ENCODE peak calls at places on chromosomes 16 and 17, in four cellular contexts. One of them, this sample, is unnamed.

GRCh38 chr17:63039899-63040602 is 74.0 kb downstream of the TANC2 start:
- DNase-seq in neural progenitor cell: no peak
- DNase-seq in SK-N-SH: no peak
- DNase-seq in mammary epithelial cell: peak; percentile 50
- DNase-seq in this sample: peak; percentile 80

GRCh38 chr17:76390003-76390421 is 5.6 kb downstream of the SPHK1 start:
- DNase-seq in neural progenitor cell: no peak
- DNase-seq in SK-N-SH: no peak
- DNase-seq in mammary epithelial cell: no peak
- DNase-seq in this sample: peak; percentile 71

GRCh38 chr17:74882517-74883240 is 9.9 kb upstream of the FDXR start:
- DNase-seq in neural progenitor cell: peak; percentile 22
- DNase-seq in SK-N-SH: no peak
- DNase-seq in mammary epithelial cell: no peak
- DNase-seq in this sample: peak; percentile 58

GRCh38 chr16:31694461-31694860 is 166.8 kb downstream of the AHSP start:
- DNase-seq in neural progenitor cell: no peak
- DNase-seq in SK-N-SH: no peak
- DNase-seq in mammary epithelial cell: no peak
- DNase-seq in this sample: no peak

GRCh38 chr16:1765826-1766225 is 5.5 kb downstream of the NME3 start:
- DNase-seq in neural progenitor cell: no peak
- DNase-seq in SK-N-SH: no peak
- DNase-seq in mammary epithelial cell: no peak
- DNase-seq in this sample: no peak

GRCh38 chr17:20156196-20157077 is 147.3 kb downstream of the SPECC1 start:
- DNase-seq in neural progenitor cell: peak; percentile 80
- DNase-seq in SK-N-SH: peak; percentile 76
- DNase-seq in mammary epithelial cell: peak; percentile 86
- DNase-seq in this sample: peak; percentile 91

GRCh38 chr17:75854111-75854748 is 905 bp downstream of the WBP2 start:
- DNase-seq in neural progenitor cell: peak; percentile 32
- DNase-seq in SK-N-SH: no peak
- DNase-seq in mammary epithelial cell: peak; percentile 81
- DNase-seq in this sample: peak; percentile 94

GRCh38 chr17:45316271-45317112 is at the start of gene MAP3K14:
- DNase-seq in neural progenitor cell: peak; percentile 89
- DNase-seq in SK-N-SH: peak; percentile 87
- DNase-seq in mammary epithelial cell: peak; percentile 60
- DNase-seq in this sample: peak; percentile 87

GRCh38 chr16:86722970-86723369 is 144.6 kb downstream of the FOXL1 start:
- DNase-seq in neural progenitor cell: no peak
- DNase-seq in SK-N-SH: no peak
- DNase-seq in mammary epithelial cell: peak; percentile 17
- DNase-seq in this sample: no peak

GRCh38 chr17:17001874-17002520 is 30.1 kb upstream of the TNFRSF13B start:
- DNase-seq in neural progenitor cell: peak; percentile 90
- DNase-seq in SK-N-SH: peak; percentile 92
- DNase-seq in mammary epithelial cell: peak; percentile 55
- DNase-seq in this sample: peak; percentile 97

GRCh38 chr16:1171854-1172428 is 19.0 kb downstream of the CACNA1H start:
- DNase-seq in neural progenitor cell: no peak
- DNase-seq in SK-N-SH: no peak
- DNase-seq in mammary epithelial cell: no peak
- DNase-seq in this sample: no peak

GRCh38 chr16:87297918-87298631 is 19.1 kb downstream of the C16orf95 start:
- DNase-seq in neural progenitor cell: peak; percentile 85
- DNase-seq in SK-N-SH: peak; percentile 73
- DNase-seq in mammary epithelial cell: no peak
- DNase-seq in this sample: peak; percentile 93

GRCh38 chr16:25235991-25236390 is 19.2 kb downstream of the AQP8 start:
- DNase-seq in neural progenitor cell: no peak
- DNase-seq in SK-N-SH: no peak
- DNase-seq in mammary epithelial cell: no peak
- DNase-seq in this sample: no peak

GRCh38 chr17:73293480-73293911 is 18.3 kb downstream of the CDC42EP4 start:
- DNase-seq in neural progenitor cell: no peak
- DNase-seq in SK-N-SH: peak; percentile 22
- DNase-seq in mammary epithelial cell: peak; percentile 91
- DNase-seq in this sample: peak; percentile 88

GRCh38 chr17:15384142-15384803 is 42.9 kb upstream of the TEKT3 start:
- DNase-seq in neural progenitor cell: no peak
- DNase-seq in SK-N-SH: no peak
- DNase-seq in mammary epithelial cell: no peak
- DNase-seq in this sample: no peak

GRCh38 chr17:50261051-50261915 is 13.0 kb upstream of the TMEM92 start:
- DNase-seq in neural progenitor cell: no peak
- DNase-seq in SK-N-SH: peak; percentile 29
- DNase-seq in mammary epithelial cell: no peak
- DNase-seq in this sample: peak; percentile 65

GRCh38 chr17:20225162-20226115 is 216.3 kb downstream of the SPECC1 start:
- DNase-seq in neural progenitor cell: no peak
- DNase-seq in SK-N-SH: peak; percentile 14
- DNase-seq in mammary epithelial cell: no peak
- DNase-seq in this sample: no peak

GRCh38 chr17:67431210-67432015 is 54.3 kb downstream of the PITPNC1 start:
- DNase-seq in neural progenitor cell: no peak
- DNase-seq in SK-N-SH: no peak
- DNase-seq in mammary epithelial cell: peak; percentile 92
- DNase-seq in this sample: peak; percentile 94

GRCh38 chr16:4385066-4385788 is 13.6 kb downstream of the VASN start:
- DNase-seq in neural progenitor cell: no peak
- DNase-seq in SK-N-SH: peak; percentile 64
- DNase-seq in mammary epithelial cell: no peak
- DNase-seq in this sample: no peak

GRCh38 chr17:4940625-4941021 is 555 bp downstream of the RNF167 start:
- DNase-seq in neural progenitor cell: no peak
- DNase-seq in SK-N-SH: no peak
- DNase-seq in mammary epithelial cell: no peak
- DNase-seq in this sample: peak; percentile 91

GRCh38 chr16:11034005-11034404 is 89.6 kb downstream of the CLEC16A start:
- DNase-seq in neural progenitor cell: no peak
- DNase-seq in SK-N-SH: no peak
- DNase-seq in mammary epithelial cell: peak; percentile 30
- DNase-seq in this sample: no peak

GRCh38 chr17:32127156-32127897 is 15.0 kb upstream of the RHOT1 start:
- DNase-seq in neural progenitor cell: peak; percentile 52
- DNase-seq in SK-N-SH: peak; percentile 80
- DNase-seq in mammary epithelial cell: peak; percentile 86
- DNase-seq in this sample: peak; percentile 91

GRCh38 chr16:85668676-85669424 is 19.9 kb downstream of the GINS2 start:
- DNase-seq in neural progenitor cell: no peak
- DNase-seq in SK-N-SH: no peak
- DNase-seq in mammary epithelial cell: no peak
- DNase-seq in this sample: peak; percentile 58

GRCh38 chr17:82231562-82232321 is 2.9 kb downstream of the SLC16A3 start:
- DNase-seq in neural progenitor cell: peak; percentile 76
- DNase-seq in SK-N-SH: no peak
- DNase-seq in mammary epithelial cell: no peak
- DNase-seq in this sample: peak; percentile 95

GRCh38 chr17:72421128-72422092 is 300.6 kb downstream of the SOX9 start:
- DNase-seq in neural progenitor cell: no peak
- DNase-seq in SK-N-SH: no peak
- DNase-seq in mammary epithelial cell: peak; percentile 98
- DNase-seq in this sample: peak; percentile 93

GRCh38 chr16:57044931-57045693 is 47.3 kb upstream of the CPNE2 start:
- DNase-seq in neural progenitor cell: no peak
- DNase-seq in SK-N-SH: no peak
- DNase-seq in mammary epithelial cell: no peak
- DNase-seq in this sample: no peak

GRCh38 chr17:45127583-45128300 is 4.6 kb downstream of the PLCD3 start:
- DNase-seq in neural progenitor cell: peak; percentile 51
- DNase-seq in SK-N-SH: no peak
- DNase-seq in mammary epithelial cell: peak; percentile 53
- DNase-seq in this sample: peak; percentile 90

GRCh38 chr17:1203967-1204291 is 24.1 kb upstream of the ABR start:
- DNase-seq in neural progenitor cell: no peak
- DNase-seq in SK-N-SH: no peak
- DNase-seq in mammary epithelial cell: no peak
- DNase-seq in this sample: no peak

GRCh38 chr17:1200440-1200839 is 20.7 kb upstream of the ABR start:
- DNase-seq in neural progenitor cell: no peak
- DNase-seq in SK-N-SH: no peak
- DNase-seq in mammary epithelial cell: no peak
- DNase-seq in this sample: peak; percentile 65

GRCh38 chr17:1206016-1206787 is 26.4 kb upstream of the ABR start:
- DNase-seq in neural progenitor cell: no peak
- DNase-seq in SK-N-SH: no peak
- DNase-seq in mammary epithelial cell: no peak
- DNase-seq in this sample: peak; percentile 13

GRCh38 chr17:1201132-1201702 is 21.4 kb upstream of the ABR start:
- DNase-seq in neural progenitor cell: no peak
- DNase-seq in SK-N-SH: no peak
- DNase-seq in mammary epithelial cell: no peak
- DNase-seq in this sample: peak; percentile 65

DNA sequence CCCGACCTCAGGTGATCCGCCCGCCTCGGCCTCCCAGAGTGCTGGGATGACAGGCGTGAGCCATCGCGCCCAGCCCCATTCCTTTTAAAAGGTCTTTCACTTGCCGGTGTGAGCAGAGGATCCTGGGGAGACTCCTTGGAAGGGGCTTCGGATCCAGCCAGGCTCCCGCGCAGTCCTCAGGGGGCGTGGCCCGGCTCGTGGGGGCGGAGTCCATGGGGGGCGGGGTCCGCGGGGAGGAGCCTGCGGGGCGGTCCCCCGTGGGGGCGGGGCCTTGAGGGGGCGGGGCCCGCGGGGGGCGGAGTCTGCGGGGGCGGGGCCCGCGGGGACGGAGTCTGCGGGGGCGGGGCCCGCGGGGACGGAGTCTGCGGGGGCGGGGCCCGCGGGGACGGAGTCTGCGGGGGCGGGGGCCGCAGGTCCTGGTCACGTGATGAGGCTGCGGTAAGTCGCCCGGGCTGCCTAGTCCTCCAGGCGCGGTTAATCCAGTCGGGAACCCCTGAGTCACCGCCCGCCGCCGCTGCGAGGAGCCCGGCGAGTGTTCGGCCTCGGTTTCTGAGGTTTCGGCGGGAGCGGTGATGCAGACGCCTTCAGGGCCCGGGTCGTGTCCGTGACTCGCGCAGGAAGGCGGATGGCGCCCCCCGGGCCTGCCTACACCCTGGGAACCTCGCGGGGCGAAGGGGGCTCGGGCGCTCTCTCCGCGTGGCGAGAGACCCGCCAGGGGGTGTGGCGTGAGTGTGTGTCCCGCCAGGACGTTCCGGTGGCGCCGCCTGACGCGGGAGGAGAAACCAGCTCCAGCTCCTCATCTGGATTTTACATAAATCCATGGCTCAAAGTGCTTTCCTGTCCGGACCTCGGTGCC is 23.6 kb upstream of the ABR start:
- DNase-seq in neural progenitor cell: peak; percentile 94
- DNase-seq in SK-N-SH: peak; percentile 100
- DNase-seq in mammary epithelial cell: peak; percentile 53
- DNase-seq in this sample: peak; percentile 97
- H3K4me3 ChIP-seq in neural progenitor cell: peak overlapping the region; percentile 76
- H3K4me3 ChIP-seq in SK-N-SH: peak overlapping the region; percentile 52
- H3K4me3 ChIP-seq in mammary epithelial cell: peak overlapping the region; percentile 54
- H3K4me3 ChIP-seq in this sample: peak overlapping the region; percentile 72

DNA sequence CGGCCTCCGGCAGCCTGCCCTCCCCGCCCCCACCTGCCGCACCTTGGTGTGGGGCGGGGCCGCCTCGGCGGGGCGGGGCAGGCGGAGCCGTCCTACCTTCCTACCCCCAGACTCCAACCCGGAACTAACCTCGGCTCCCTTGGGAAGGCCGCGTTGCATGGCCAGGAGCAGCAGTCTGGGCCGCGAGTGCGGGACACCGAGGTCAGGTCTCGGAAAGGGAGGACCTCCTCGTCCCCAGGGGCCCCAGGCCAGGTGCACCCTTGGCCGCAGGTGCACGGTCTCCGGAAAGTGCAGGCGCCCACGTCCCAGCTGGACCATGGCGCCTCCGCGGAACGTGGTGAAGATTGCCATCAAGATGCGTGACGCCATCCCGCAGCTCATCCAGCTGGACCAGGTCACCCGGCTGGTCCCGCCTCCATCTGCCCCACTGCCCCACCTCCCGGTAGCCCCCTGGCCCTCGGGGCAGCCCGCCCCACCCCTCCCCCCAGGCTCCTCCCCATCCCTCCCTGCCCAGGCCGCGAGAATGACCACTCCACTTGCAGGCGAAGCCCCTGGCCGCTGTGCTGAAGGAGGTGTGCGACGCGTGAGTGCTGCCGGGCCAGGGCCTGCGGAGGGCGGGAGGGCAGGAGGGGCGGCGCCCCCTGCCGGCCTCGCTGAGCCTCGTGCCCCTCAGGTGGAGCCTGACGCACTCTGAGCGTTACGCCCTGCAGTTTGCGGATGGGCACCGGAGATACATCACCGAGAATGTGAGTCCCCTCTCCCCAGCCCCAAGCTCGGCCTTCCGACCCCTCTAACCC is at the start of gene ELMO3:
- DNase-seq in neural progenitor cell: peak; percentile 87
- DNase-seq in SK-N-SH: peak; percentile 72
- DNase-seq in mammary epithelial cell: peak; percentile 67
- DNase-seq in this sample: peak; percentile 85
- TF ChIP-seq CTCF in neural progenitor cell: peak; percentile 53
- TF ChIP-seq CTCF in SK-N-SH: no peak
- TF ChIP-seq CTCF in mammary epithelial cell: peak; percentile 89
- TF ChIP-seq CTCF in this sample: peak; percentile 23

DNA sequence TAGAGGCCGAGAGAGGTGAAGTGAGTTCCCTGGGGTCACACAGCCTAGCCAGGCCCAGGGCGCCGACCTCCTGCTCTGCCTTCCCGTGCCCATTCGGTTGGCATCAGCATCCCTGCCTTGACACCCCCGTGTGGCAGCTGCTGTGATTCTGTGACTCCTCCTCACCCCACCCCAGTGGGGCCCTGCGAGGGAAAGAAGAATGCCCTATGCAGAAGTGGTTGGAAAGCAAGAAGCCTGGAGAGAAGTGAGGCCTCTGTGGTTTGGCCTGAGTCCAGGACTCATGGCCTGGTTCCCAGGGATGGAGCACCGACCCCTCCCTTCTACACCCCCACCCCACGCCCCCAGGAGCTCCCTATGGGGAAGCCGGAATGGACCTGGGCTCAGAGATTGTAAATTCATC is 296.2 kb downstream of the SEC14L1 start:
- DNase-seq in neural progenitor cell: no peak
- DNase-seq in SK-N-SH: peak; percentile 71
- DNase-seq in mammary epithelial cell: no peak
- DNase-seq in this sample: no peak
- H4K20me1 ChIP-seq in neural progenitor cell: peaks cover 86% of the 10 kb centered on the region
- H4K20me1 ChIP-seq in SK-N-SH: peaks cover 52% of the 10 kb centered on the region
- H4K20me1 ChIP-seq in mammary epithelial cell: peaks cover 17% of the 10 kb centered on the region
- H4K20me1 ChIP-seq in this sample: peaks cover 89% of the 10 kb centered on the region

GRCh38 chr16:20899503-20900298 is 457 bp downstream of the DCUN1D3 start:
- DNase-seq in neural progenitor cell: no peak
- DNase-seq in SK-N-SH: peak; percentile 57
- DNase-seq in mammary epithelial cell: no peak
- DNase-seq in this sample: peak; percentile 46

GRCh38 chr16:20894388-20894787 is 5.8 kb downstream of the DCUN1D3 start:
- DNase-seq in neural progenitor cell: no peak
- DNase-seq in SK-N-SH: no peak
- DNase-seq in mammary epithelial cell: no peak
- DNase-seq in this sample: no peak

GRCh38 chr16:20898938-20899502 is 1.1 kb downstream of the DCUN1D3 start:
- DNase-seq in neural progenitor cell: no peak
- DNase-seq in SK-N-SH: no peak
- DNase-seq in mammary epithelial cell: peak; percentile 60
- DNase-seq in this sample: peak; percentile 78

GRCh38 chr16:20897897-20898296 is 2.3 kb downstream of the DCUN1D3 start:
- DNase-seq in neural progenitor cell: no peak
- DNase-seq in SK-N-SH: no peak
- DNase-seq in mammary epithelial cell: no peak
- DNase-seq in this sample: peak; percentile 34

GRCh38 chr16:20897253-20897896 is 2.8 kb downstream of the DCUN1D3 start:
- DNase-seq in neural progenitor cell: no peak
- DNase-seq in SK-N-SH: no peak
- DNase-seq in mammary epithelial cell: peak; percentile 78
- DNase-seq in this sample: peak; percentile 35
- H3K4me3 ChIP-seq in neural progenitor cell: no peak overlapping the region
- H3K4me3 ChIP-seq in SK-N-SH: no peak overlapping the region
- H3K4me3 ChIP-seq in mammary epithelial cell: no peak overlapping the region
- H3K4me3 ChIP-seq in this sample: peak overlapping the region; percentile 90